ENCODE peak calls at places on chromosomes 11 and 22, in five cellular contexts. N is iPS-NIHi11, X is AG20443, K is AG04450, H is anterior cingulate cortex. C is an unnamed sample.

GRCh38 chr11:36131719-36132349 is 157.4 kb downstream of the COMMD9 start:
- DNase-seq in N (peak), X (peak), K (no peak), H (peak), C (peak)

GRCh38 chr11:35318977-35319925 is 100.1 kb downstream of the SLC1A2 start:
- DNase-seq in N (no peak), X (no peak), K (no peak), H (no peak), C (no peak)

GRCh38 chr11:80782135-80782885 is 1341.5 kb upstream of the TENM4 start:
- DNase-seq in N (peak), X (no peak), K (no peak), H (no peak), C (no peak)

GRCh38 chr11:67194096-67194495 is 72.2 kb upstream of the GRK2 start:
- DNase-seq in N (no peak), X (no peak), K (no peak), H (no peak), C (no peak)

GRCh38 chr11:64223001-64223651 is 2.9 kb downstream of the TRPT1 start:
- DNase-seq in N (no peak), X (no peak), K (no peak), H (no peak), C (no peak)

GRCh38 chr22:25098445-25099081 is 101.1 kb upstream of the CRYBB3 start:
- DNase-seq in N (peak), X (no peak), K (no peak), H (no peak), C (no peak)

GRCh38 chr22:49305215-49305965 is 522.3 kb downstream of the BRD1 start:
- DNase-seq in N (peak), X (peak), K (no peak), H (peak), C (peak)

GRCh38 chr22:19750666-19751490 is 9.7 kb upstream of the TBX1 start:
- DNase-seq in N (no peak), X (no peak), K (peak), H (no peak), C (no peak)

GRCh38 chr11:57599381-57599780 is 1.9 kb downstream of the SERPING1 start:
- DNase-seq in N (no peak), X (no peak), K (no peak), H (no peak), C (no peak)

GRCh38 chr11:87451400-87451799 is 413.7 kb downstream of the TMEM135 start:
- DNase-seq in N (no peak), X (no peak), K (no peak), H (no peak), C (no peak)

GRCh38 chr22:32142600-32142999 is 16.5 kb downstream of the C22orf42 start:
- DNase-seq in N (no peak), X (no peak), K (no peak), H (no peak), C (no peak)

GRCh38 chr11:93498099-93499040 is 44.8 kb downstream of the SMCO4 start:
- DNase-seq in N (peak), X (peak), K (no peak), H (no peak), C (no peak)

GRCh38 chr11:9172394-9172793 is 81.0 kb upstream of the SCUBE2 start:
- DNase-seq in N (no peak), X (no peak), K (no peak), H (no peak), C (no peak)

GRCh38 chr22:45577746-45578523 is 75.3 kb downstream of the FBLN1 start:
- DNase-seq in N (peak), X (peak), K (peak), H (peak), C (peak)

C was measured in ecto neural progenitor cell.